ENCODE peak calls at places on chromosomes 6 and 20, in eight cellular contexts. T is fibroblast of the aortic adventitia, Y is ovary, A is cardiac fibroblast, E is fibroblast of pulmonary artery, M is lower leg skin, R is tibial nerve, Q is BJ. P is an unnamed sample.
A peak's percentile ranks its signal among the peaks of the same experiment; 100 is the strongest.

GRCh38 chr20:48945840-48946514 is 24.5 kb downstream of the ARFGEF2 start:
- DNase-seq in T (no peak), Y (no peak), A (peak; percentile 17), E (peak; percentile 24), M (no peak), R (no peak), Q (no peak), P (peak; percentile 93)

GRCh38 chr6:26394289-26394688 is 7.8 kb upstream of the BTN3A1 start:
- DNase-seq in T (peak; percentile 83), Y (no peak), A (peak; percentile 79), E (peak; percentile 79), M (no peak), R (no peak), Q (no peak), P (peak; percentile 90)

GRCh38 chr20:23049201-23049932 is at the start of gene THBD:
- DNase-seq in T (peak; percentile 78), Y (peak; percentile 61), A (peak; percentile 70), E (peak; percentile 56), M (peak; percentile 96), R (peak; percentile 73), Q (no peak), P (peak; percentile 91)

GRCh38 chr6:56772737-56773184 is 130.1 kb upstream of the DST start:
- DNase-seq in T (peak; percentile 81), Y (no peak), A (peak; percentile 78), E (peak; percentile 66), M (no peak), R (no peak), Q (no peak), P (peak; percentile 88)

GRCh38 chr6:32952817-32953739 is at the start of gene HLA-DMA:
- DNase-seq in T (peak; percentile 97), Y (peak; percentile 60), A (peak; percentile 99), E (peak; percentile 96), M (peak; percentile 94), R (peak; percentile 60), Q (peak; percentile 95), P (peak; percentile 96)

GRCh38 chr6:135033238-135033637 is 21.4 kb downstream of the HBS1L start:
- DNase-seq in T (no peak), Y (no peak), A (no peak), E (no peak), M (no peak), R (no peak), Q (no peak), P (peak; percentile 19)

GRCh38 chr20:41643504-41643938 is 25.3 kb upstream of the CHD6 start:
- DNase-seq in T (peak; percentile 94), Y (peak; percentile 46), A (peak; percentile 93), E (peak; percentile 96), M (no peak), R (no peak), Q (no peak), P (peak; percentile 71)

GRCh38 chr6:35497571-35498406 is 910 bp upstream of the TEAD3 start:
- DNase-seq in T (peak; percentile 68), Y (peak; percentile 90), A (peak; percentile 86), E (peak; percentile 86), M (peak; percentile 95), R (peak; percentile 44), Q (peak; percentile 39), P (peak; percentile 60)

GRCh38 chr6:100455230-100456124 is 9.2 kb downstream of the SIM1 start:
- DNase-seq in T (no peak), Y (no peak), A (no peak), E (no peak), M (no peak), R (no peak), Q (no peak), P (no peak)

GRCh38 chr20:34262488-34263288 is 21.5 kb downstream of the ASIP start:
- DNase-seq in T (peak; percentile 69), Y (peak; percentile 75), A (peak; percentile 74), E (peak; percentile 64), M (no peak), R (no peak), Q (no peak), P (peak; percentile 33)

GRCh38 chr20:41173161-41173721 is 35.9 kb downstream of the PLCG1 start:
- DNase-seq in T (peak; percentile 87), Y (peak; percentile 92), A (peak; percentile 92), E (peak; percentile 88), M (peak; percentile 98), R (peak; percentile 87), Q (no peak), P (peak; percentile 70)

GRCh38 chr6:159716247-159717086 is 10.8 kb upstream of the WTAP start:
- DNase-seq in T (peak; percentile 99), Y (no peak), A (peak; percentile 97), E (peak; percentile 98), M (no peak), R (no peak), Q (peak; percentile 93), P (peak; percentile 96)

GRCh38 chr6:29722773-29723665 is at the start of gene HLA-F:
- DNase-seq in T (peak; percentile 86), Y (peak; percentile 83), A (peak; percentile 84), E (peak; percentile 82), M (peak; percentile 98), R (peak; percentile 79), Q (peak; percentile 60), P (peak; percentile 86)

GRCh38 chr20:50513169-50514034 is 3.2 kb downstream of the PTPN1 start:
- DNase-seq in T (peak; percentile 64), Y (no peak), A (peak; percentile 70), E (peak; percentile 76), M (no peak), R (no peak), Q (no peak), P (peak; percentile 69)

GRCh38 chr20:50512323-50512722 is 2.1 kb downstream of the PTPN1 start:
- DNase-seq in T (no peak), Y (no peak), A (no peak), E (no peak), M (no peak), R (no peak), Q (no peak), P (no peak)

GRCh38 chr20:50509923-50510705 is at the start of gene PTPN1:
- DNase-seq in T (peak; percentile 98), Y (peak; percentile 100), A (peak; percentile 99), E (peak; percentile 99), M (peak; percentile 100), R (peak; percentile 97), Q (peak; percentile 94), P (peak; percentile 99)

GRCh38 chr20:50508171-50508761 is 1.9 kb upstream of the PTPN1 start:
- DNase-seq in T (no peak), Y (no peak), A (no peak), E (no peak), M (peak; percentile 18), R (no peak), Q (no peak), P (no peak)

DNA sequence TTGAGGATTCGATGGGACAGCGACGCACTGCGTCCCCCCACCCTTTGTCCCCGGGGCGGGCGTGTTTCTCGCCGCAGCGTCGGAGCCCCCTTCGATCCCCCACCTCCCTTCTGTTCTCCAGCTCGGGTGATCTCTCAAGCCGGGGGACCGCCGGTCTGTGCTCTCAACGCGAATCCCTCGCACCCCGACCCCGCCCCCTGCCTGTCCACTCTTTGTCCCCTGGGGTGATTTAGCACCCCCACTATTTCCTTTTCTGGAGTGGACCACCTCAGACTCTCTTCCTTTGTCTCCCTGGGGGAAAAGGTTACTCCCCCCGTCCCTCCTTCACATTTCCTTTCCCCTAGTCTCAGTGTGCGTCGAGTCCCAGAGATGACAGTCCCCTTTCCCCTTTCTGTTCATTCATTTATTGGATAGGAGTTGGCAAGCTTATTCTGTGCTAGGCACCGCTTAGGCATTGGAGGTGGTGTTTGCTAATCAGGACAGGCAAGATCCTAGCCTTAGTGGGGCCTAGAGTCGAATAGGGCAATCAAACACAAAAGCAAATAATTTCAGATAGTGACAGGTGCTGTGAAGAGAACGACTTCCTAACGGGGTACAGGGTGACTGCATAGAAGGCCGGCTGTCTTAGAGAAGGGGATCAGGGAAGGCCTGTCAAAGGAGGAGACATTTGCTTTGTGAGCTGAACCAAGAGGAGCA is 671 bp downstream of the PTPN1 start:
- DNase-seq in T (no peak), Y (no peak), A (no peak), E (no peak), M (peak; percentile 62), R (no peak), Q (no peak), P (no peak)
- H3K4me3 ChIP-seq in T (peak overlapping the region; percentile 93), Y (peak overlapping the region; percentile 100), A (peak overlapping the region; percentile 99), E (peak overlapping the region; percentile 92), M (peak overlapping the region; percentile 96), R (peak overlapping the region; percentile 83), Q (peak overlapping the region; percentile 99), P (peak overlapping the region; percentile 95)

GRCh38 chr20:12925214-12925755 is 83.5 kb upstream of the SPTLC3 start:
- DNase-seq in T (peak; percentile 90), Y (peak; percentile 46), A (peak; percentile 91), E (peak; percentile 89), M (no peak), R (no peak), Q (no peak), P (peak; percentile 85)
- TF ChIP-seq CTCF in T (peak; percentile 93), Y (peak; percentile 67), A (peak; percentile 94), E (peak; percentile 92), M (no peak), R (peak; percentile 87), Q (peak; percentile 87), P (peak; percentile 94)

DNA sequence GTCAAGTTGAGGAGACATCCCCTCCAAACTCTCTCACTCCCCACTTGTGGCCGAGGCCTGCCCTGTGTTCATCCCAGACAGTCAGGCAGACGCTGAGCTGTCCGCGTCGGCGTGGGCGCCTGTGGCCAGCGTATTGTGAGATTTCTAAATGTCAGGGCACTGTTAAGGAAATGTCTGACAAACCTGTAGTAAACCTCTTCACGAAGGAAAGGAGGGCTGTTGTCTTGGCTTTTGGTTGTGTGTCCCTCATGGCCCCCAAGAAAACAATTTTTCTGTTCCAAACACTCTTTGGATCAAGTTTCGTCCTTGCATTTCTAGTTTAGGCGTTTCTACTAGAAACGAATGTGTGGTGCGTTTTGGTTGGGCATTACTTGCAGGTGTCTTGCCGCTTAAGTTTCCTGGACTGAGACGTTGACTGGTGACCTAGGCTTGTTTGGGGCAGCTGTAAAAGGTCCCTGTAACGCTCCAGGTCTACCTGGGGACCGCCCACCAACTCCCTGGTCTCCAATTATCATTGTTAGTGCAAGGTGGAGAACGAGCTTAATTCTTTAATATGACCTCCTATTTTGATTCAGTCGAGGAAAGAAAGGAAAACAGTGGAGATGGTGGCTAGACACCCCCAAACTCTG is 8.7 kb upstream of the POU3F2 start:
- DNase-seq in T (no peak), Y (no peak), A (no peak), E (no peak), M (no peak), R (no peak), Q (no peak), P (no peak)
- H3K4me3 ChIP-seq in T (no peak overlapping the region), Y (no peak overlapping the region), A (no peak overlapping the region), E (no peak overlapping the region), M (no peak overlapping the region), R (no peak overlapping the region), Q (no peak overlapping the region), P (no peak overlapping the region)

GRCh38 chr20:59939052-59939878 is 840 bp downstream of the PPP1R3D start:
- DNase-seq in T (peak; percentile 9), Y (peak; percentile 57), A (peak; percentile 20), E (peak; percentile 21), M (no peak), R (no peak), Q (no peak), P (no peak)

GRCh38 chr20:59939879-59940128 is 301 bp downstream of the PPP1R3D start:
- DNase-seq in T (no peak), Y (peak; percentile 69), A (peak; percentile 22), E (no peak), M (no peak), R (no peak), Q (no peak), P (no peak)

GRCh38 chr20:59937150-59937549 is 3.0 kb downstream of the PPP1R3D start:
- DNase-seq in T (peak; percentile 28), Y (no peak), A (peak; percentile 27), E (no peak), M (no peak), R (no peak), Q (no peak), P (no peak)

GRCh38 chr20:59938696-59939051 is 1.4 kb downstream of the PPP1R3D start:
- DNase-seq in T (peak; percentile 11), Y (no peak), A (peak; percentile 12), E (no peak), M (peak; percentile 88), R (no peak), Q (no peak), P (peak; percentile 24)

GRCh38 chr20:59938221-59938620 is 1.9 kb downstream of the PPP1R3D start:
- DNase-seq in T (peak; percentile 47), Y (no peak), A (peak; percentile 15), E (peak; percentile 18), M (no peak), R (no peak), Q (no peak), P (peak; percentile 45)
- TF ChIP-seq CTCF in T (no peak), Y (no peak), A (no peak), E (no peak), M (no peak), R (no peak), Q (no peak), P (no peak)

P was measured in epithelial cell of esophagus.